ENCODE peak calls at places on chromosomes 13 and 19, in eight cellular contexts. Y, C, D, S, N, H, L and V are unnamed samples.

GRCh38 chr19:13841339-13842293 is 35.3 kb upstream of the NANOS3 start:
- DNase-seq in Y (peak; percentile 33), C (peak; percentile 81), D (peak; percentile 75), S (peak; percentile 55), N (no peak), H (peak; percentile 90), L (peak; percentile 48), V (no peak)

GRCh38 chr13:109844396-109844795 is 58.0 kb upstream of the IRS2 start:
- DNase-seq in Y (no peak), C (peak; percentile 22), D (no peak), S (peak; percentile 27), N (peak; percentile 28), H (no peak), L (peak; percentile 26), V (peak; percentile 30)

GRCh38 chr13:48131481-48131992 is 36.6 kb upstream of the MED4 start:
- DNase-seq in Y (no peak), C (no peak), D (no peak), S (no peak), N (no peak), H (no peak), L (no peak), V (no peak)

GRCh38 chr13:77511552-77511951 is 24.0 kb upstream of the SCEL start:
- DNase-seq in Y (no peak), C (no peak), D (no peak), S (no peak), N (peak; percentile 7), H (no peak), L (no peak), V (no peak)

GRCh38 chr13:107373551-107373950 is 805.6 kb upstream of the ARGLU1 start:
- DNase-seq in Y (no peak), C (peak; percentile 7), D (no peak), S (no peak), N (peak; percentile 76), H (no peak), L (peak; percentile 64), V (peak; percentile 34)

GRCh38 chr13:76836311-76836710 is 49.9 kb downstream of the KCTD12 start:
- DNase-seq in Y (no peak), C (no peak), D (no peak), S (no peak), N (peak; percentile 59), H (no peak), L (peak; percentile 57), V (no peak)

GRCh38 chr13:21615427-21615826 is 11.5 kb upstream of the MICU2 start:
- DNase-seq in Y (no peak), C (no peak), D (no peak), S (no peak), N (no peak), H (no peak), L (no peak), V (no peak)

GRCh38 chr13:48443442-48444208 is 30.7 kb upstream of the LPAR6 start:
- DNase-seq in Y (no peak), C (no peak), D (no peak), S (no peak), N (no peak), H (no peak), L (no peak), V (no peak)

GRCh38 chr19:55069859-55070225 is 5.8 kb upstream of the EPS8L1 start:
- DNase-seq in Y (no peak), C (no peak), D (no peak), S (no peak), N (no peak), H (no peak), L (no peak), V (no peak)
- H3K4me3 ChIP-seq in Y (no peak overlapping the region), C (no peak overlapping the region), D (no peak overlapping the region), S (no peak overlapping the region), N (no peak overlapping the region), H (peak overlapping the region; percentile 43), L (no peak overlapping the region), V (no peak overlapping the region)

GRCh38 chr19:7679017-7679720 is 1.5 kb upstream of the TRAPPC5 start:
- DNase-seq in Y (peak; percentile 60), C (peak; percentile 36), D (no peak), S (no peak), N (no peak), H (no peak), L (no peak), V (no peak)

GRCh38 chr19:7676854-7677253 is at the start of gene MCEMP1:
- DNase-seq in Y (no peak), C (no peak), D (peak; percentile 57), S (no peak), N (no peak), H (peak; percentile 83), L (no peak), V (no peak)

GRCh38 chr19:7673995-7674667 is 2.8 kb upstream of the MCEMP1 start:
- DNase-seq in Y (no peak), C (peak; percentile 65), D (peak; percentile 80), S (peak; percentile 45), N (peak; percentile 66), H (peak; percentile 90), L (peak; percentile 63), V (no peak)

GRCh38 chr19:7677664-7678311 is 898 bp downstream of the MCEMP1 start:
- DNase-seq in Y (no peak), C (no peak), D (no peak), S (no peak), N (no peak), H (peak; percentile 70), L (no peak), V (no peak)

GRCh38 chr19:7676376-7676775 is 514 bp upstream of the MCEMP1 start:
- DNase-seq in Y (no peak), C (no peak), D (peak; percentile 58), S (no peak), N (no peak), H (peak; percentile 79), L (no peak), V (no peak)
- H3K4me3 ChIP-seq in Y (no peak overlapping the region), C (no peak overlapping the region), D (no peak overlapping the region), S (no peak overlapping the region), N (no peak overlapping the region), H (peak overlapping the region; percentile 34), L (no peak overlapping the region), V (no peak overlapping the region)

GRCh38 chr19:38135150-38135998 is 88.6 kb downstream of the DPF1 start:
- DNase-seq in Y (no peak), C (no peak), D (no peak), S (no peak), N (peak; percentile 46), H (no peak), L (no peak), V (peak; percentile 28)
- H3K4me3 ChIP-seq in Y (no peak overlapping the region), C (no peak overlapping the region), D (no peak overlapping the region), S (no peak overlapping the region), N (no peak overlapping the region), H (no peak overlapping the region), L (no peak overlapping the region), V (no peak overlapping the region)

GRCh38 chr13:80048030-80048429 is 292.9 kb downstream of the SPRY2 start:
- DNase-seq in Y (no peak), C (no peak), D (no peak), S (no peak), N (peak; percentile 47), H (no peak), L (no peak), V (no peak)

GRCh38 chr13:80047406-80047805 is 293.5 kb downstream of the SPRY2 start:
- DNase-seq in Y (no peak), C (no peak), D (no peak), S (no peak), N (peak; percentile 85), H (no peak), L (peak; percentile 60), V (peak; percentile 53)

GRCh38 chr13:80050252-80050651 is 290.7 kb downstream of the SPRY2 start:
- DNase-seq in Y (no peak), C (no peak), D (no peak), S (no peak), N (peak; percentile 58), H (no peak), L (peak; percentile 31), V (no peak)

GRCh38 chr13:80052286-80052685 is 288.6 kb downstream of the SPRY2 start:
- DNase-seq in Y (no peak), C (no peak), D (no peak), S (no peak), N (no peak), H (no peak), L (no peak), V (no peak)

GRCh38 chr13:80048802-80049201 is 292.1 kb downstream of the SPRY2 start:
- DNase-seq in Y (no peak), C (peak; percentile 9), D (peak; percentile 74), S (peak; percentile 47), N (peak; percentile 97), H (peak; percentile 83), L (peak; percentile 95), V (peak; percentile 99)
- H3K4me3 ChIP-seq in Y (no peak overlapping the region), C (no peak overlapping the region), D (no peak overlapping the region), S (no peak overlapping the region), N (no peak overlapping the region), H (no peak overlapping the region), L (no peak overlapping the region), V (no peak overlapping the region)